ENCODE peak calls at places on chromosomes 7 and 10, in ten cellular contexts. One of them, this sample, is unnamed.

GRCh38 chr7:1056006-1056784 is 11.8 kb downstream of the GPR146 start:
- DNase-seq in GM12878: no peak
- DNase-seq in hippocampal formation: no peak
- DNase-seq in activated CD8-positive, alpha-beta memory T cell treated with anti-CD3 and anti-CD28 coated beads for 4 hours: no peak
- DNase-seq in amniotic stem cell: no peak
- DNase-seq in AG09309: no peak
- DNase-seq in IMR-90: no peak
- DNase-seq in GM12864: no peak
- DNase-seq in EL: no peak
- DNase-seq in astrocyte of the spinal cord: no peak
- DNase-seq in this sample: no peak

GRCh38 chr10:131018886-131019500 is 292.5 kb downstream of the TCERG1L start:
- DNase-seq in amniotic stem cell: no peak
- DNase-seq in GM12864: no peak
- DNase-seq in GM12878: no peak
- DNase-seq in hippocampal formation: no peak
- DNase-seq in activated CD8-positive, alpha-beta memory T cell treated with anti-CD3 and anti-CD28 coated beads for 4 hours: no peak
- DNase-seq in IMR-90: no peak
- DNase-seq in EL: no peak
- DNase-seq in AG09309: no peak
- DNase-seq in astrocyte of the spinal cord: no peak
- DNase-seq in this sample: no peak

GRCh38 chr10:51862149-51862548 is 162.8 kb upstream of the CSTF2T start:
- DNase-seq in hippocampal formation: no peak
- DNase-seq in IMR-90: no peak
- DNase-seq in astrocyte of the spinal cord: no peak
- DNase-seq in amniotic stem cell: no peak
- DNase-seq in AG09309: no peak
- DNase-seq in activated CD8-positive, alpha-beta memory T cell treated with anti-CD3 and anti-CD28 coated beads for 4 hours: no peak
- DNase-seq in EL: no peak
- DNase-seq in GM12864: no peak
- DNase-seq in GM12878: no peak
- DNase-seq in this sample: no peak

GRCh38 chr7:51090411-51090810 is 226.2 kb downstream of the COBL start:
- DNase-seq in hippocampal formation: no peak
- DNase-seq in EL: no peak
- DNase-seq in GM12878: no peak
- DNase-seq in GM12864: no peak
- DNase-seq in activated CD8-positive, alpha-beta memory T cell treated with anti-CD3 and anti-CD28 coated beads for 4 hours: no peak
- DNase-seq in AG09309: no peak
- DNase-seq in IMR-90: no peak
- DNase-seq in astrocyte of the spinal cord: no peak
- DNase-seq in amniotic stem cell: no peak
- DNase-seq in this sample: no peak

GRCh38 chr10:80159166-80159888 is 26.8 kb downstream of the PLAC9 start:
- DNase-seq in activated CD8-positive, alpha-beta memory T cell treated with anti-CD3 and anti-CD28 coated beads for 4 hours: no peak
- DNase-seq in GM12878: no peak
- DNase-seq in amniotic stem cell: no peak
- DNase-seq in EL: no peak
- DNase-seq in hippocampal formation: no peak
- DNase-seq in IMR-90: no peak
- DNase-seq in AG09309: no peak
- DNase-seq in GM12864: no peak
- DNase-seq in astrocyte of the spinal cord: no peak
- DNase-seq in this sample: no peak

GRCh38 chr10:102419561-102420442 is 834 bp upstream of the FBXL15 start:
- DNase-seq in GM12864: no peak
- DNase-seq in activated CD8-positive, alpha-beta memory T cell treated with anti-CD3 and anti-CD28 coated beads for 4 hours: no peak
- DNase-seq in EL: no peak
- DNase-seq in IMR-90: no peak
- DNase-seq in GM12878: no peak
- DNase-seq in AG09309: no peak
- DNase-seq in hippocampal formation: peak
- DNase-seq in amniotic stem cell: no peak
- DNase-seq in astrocyte of the spinal cord: no peak
- DNase-seq in this sample: peak

GRCh38 chr10:63977329-63977923 is 456.2 kb downstream of the REEP3 start:
- DNase-seq in activated CD8-positive, alpha-beta memory T cell treated with anti-CD3 and anti-CD28 coated beads for 4 hours: no peak
- DNase-seq in EL: peak
- DNase-seq in amniotic stem cell: no peak
- DNase-seq in astrocyte of the spinal cord: peak
- DNase-seq in AG09309: no peak
- DNase-seq in GM12864: peak
- DNase-seq in GM12878: no peak
- DNase-seq in IMR-90: peak
- DNase-seq in hippocampal formation: peak
- DNase-seq in this sample: peak

GRCh38 chr7:77540402-77540822 is 3.3 kb downstream of the PTPN12 start:
- DNase-seq in IMR-90: no peak
- DNase-seq in amniotic stem cell: no peak
- DNase-seq in activated CD8-positive, alpha-beta memory T cell treated with anti-CD3 and anti-CD28 coated beads for 4 hours: no peak
- DNase-seq in astrocyte of the spinal cord: no peak
- DNase-seq in GM12864: no peak
- DNase-seq in GM12878: no peak
- DNase-seq in AG09309: no peak
- DNase-seq in EL: no peak
- DNase-seq in hippocampal formation: no peak
- DNase-seq in this sample: no peak

GRCh38 chr7:149864751-149865150 is 9.0 kb upstream of the ATP6V0E2 start:
- DNase-seq in astrocyte of the spinal cord: no peak
- DNase-seq in AG09309: no peak
- DNase-seq in EL: no peak
- DNase-seq in amniotic stem cell: no peak
- DNase-seq in hippocampal formation: no peak
- DNase-seq in GM12864: no peak
- DNase-seq in activated CD8-positive, alpha-beta memory T cell treated with anti-CD3 and anti-CD28 coated beads for 4 hours: no peak
- DNase-seq in IMR-90: no peak
- DNase-seq in GM12878: no peak
- DNase-seq in this sample: no peak

GRCh38 chr7:134842062-134842461 is 62.6 kb downstream of the CALD1 start:
- DNase-seq in AG09309: no peak
- DNase-seq in EL: no peak
- DNase-seq in amniotic stem cell: no peak
- DNase-seq in hippocampal formation: no peak
- DNase-seq in IMR-90: no peak
- DNase-seq in GM12878: no peak
- DNase-seq in astrocyte of the spinal cord: no peak
- DNase-seq in activated CD8-positive, alpha-beta memory T cell treated with anti-CD3 and anti-CD28 coated beads for 4 hours: no peak
- DNase-seq in GM12864: no peak
- DNase-seq in this sample: no peak

GRCh38 chr10:9296206-9296605 is 1241.7 kb downstream of the GATA3 start:
- DNase-seq in GM12878: no peak
- DNase-seq in IMR-90: no peak
- DNase-seq in astrocyte of the spinal cord: no peak
- DNase-seq in EL: peak
- DNase-seq in activated CD8-positive, alpha-beta memory T cell treated with anti-CD3 and anti-CD28 coated beads for 4 hours: no peak
- DNase-seq in amniotic stem cell: no peak
- DNase-seq in GM12864: no peak
- DNase-seq in AG09309: no peak
- DNase-seq in hippocampal formation: no peak
- DNase-seq in this sample: no peak